ENCODE peak calls at places on chromosomes 2 and 18, in five cellular contexts. Q is activated T-helper 9 cell treated with anti-CD3 and anti-CD28 coated beads, Interleukin-2, amount 50 U/mL, for 16 hours; G is nephron progenitor cell; L is NCI-H1694 treated with DMSO at 0.1 percent for 48 hours; U is NCI-H1105 treated with DMSO at 0.1 percent for 48 hours. R is an unnamed sample.

GRCh38 chr2:112092286-112093041 is 37.4 kb downstream of the TMEM87B start:
- DNase-seq in Q (no peak), G (no peak), L (no peak), U (no peak), R (no peak)

GRCh38 chr2:40169430-40169829 is 282.5 kb downstream of the SLC8A1 start:
- DNase-seq in Q (no peak), G (no peak), L (no peak), U (no peak), R (no peak)

GRCh38 chr18:77098554-77099174 is 33.9 kb downstream of the MBP start:
- DNase-seq in Q (no peak), G (no peak), L (no peak), U (no peak), R (no peak)

GRCh38 chr2:50930726-50931125 is 101.2 kb downstream of the NRXN1 start:
- DNase-seq in Q (no peak), G (no peak), L (no peak), U (no peak), R (no peak)

GRCh38 chr2:12701786-12702660 is 14.7 kb upstream of the TRIB2 start:
- DNase-seq in Q (no peak), G (no peak), L (no peak), U (no peak), R (no peak)

GRCh38 chr2:124985210-124985760 is 960.2 kb downstream of the CNTNAP5 start:
- DNase-seq in Q (no peak), G (no peak), L (no peak), U (no peak), R (no peak)

GRCh38 chr18:67302043-67302442 is 214.5 kb downstream of the DSEL start:
- DNase-seq in Q (no peak), G (no peak), L (no peak), U (no peak), R (no peak)

GRCh38 chr2:6994569-6994968 is 77.4 kb downstream of the RNF144A start:
- DNase-seq in Q (no peak), G (no peak), L (no peak), U (no peak), R (no peak)

GRCh38 chr2:149040451-149040850 is 2.0 kb downstream of the LYPD6B start:
- DNase-seq in Q (peak; percentile 13), G (peak; percentile 40), L (peak; percentile 29), U (no peak), R (no peak)

GRCh38 chr18:2848145-2848878 is 1.5 kb downstream of the EMILIN2 start:
- DNase-seq in Q (no peak), G (no peak), L (no peak), U (no peak), R (no peak)

GRCh38 chr2:128637481-128638155 is 318.9 kb upstream of the HS6ST1 start:
- DNase-seq in Q (no peak), G (no peak), L (no peak), U (no peak), R (no peak)

R was measured in NCI-H1092 treated with DMSO at 0.1 percent for 48 hours.